ENCODE peak calls at places on chromosome 17, in six cellular contexts. J is ovary, S is M059J, U is cerebellum, H is stromal cell of bone marrow, N is hepatic stellate cell. F is an unnamed sample.

GRCh38 chr17:80109713-80110446 is 8.5 kb downstream of the GAA start:
- DNase-seq in J (no peak), U (no peak), H (no peak), S (no peak), N (no peak), F (no peak)

GRCh38 chr17:32876414-32877163 is at the start of gene MYO1D:
- DNase-seq in S (peak), N (peak), H (no peak), U (peak), J (peak), F (peak)

GRCh38 chr17:44867841-44868240 is 20.2 kb downstream of the HIGD1B start:
- DNase-seq in S (no peak), U (no peak), J (no peak), N (no peak), H (no peak), F (no peak)

GRCh38 chr17:48439473-48439872 is 9.5 kb upstream of the SKAP1 start:
- DNase-seq in J (no peak), U (no peak), N (no peak), H (no peak), S (no peak), F (no peak)

GRCh38 chr17:13539421-13539820 is 62.3 kb downstream of the HS3ST3A1 start:
- DNase-seq in H (no peak), S (no peak), N (no peak), U (no peak), J (no peak), F (no peak)

GRCh38 chr17:1040216-1040600 is 43.3 kb downstream of the TIMM22 start:
- DNase-seq in N (no peak), H (no peak), J (no peak), U (no peak), S (no peak), F (no peak)

GRCh38 chr17:59829217-59830006 is 63.3 kb downstream of the TUBD1 start:
- DNase-seq in J (no peak), S (peak), U (peak), N (peak), H (peak), F (peak)

GRCh38 chr17:47288531-47289116 is 35.0 kb downstream of the ITGB3 start:
- DNase-seq in J (no peak), S (peak), H (no peak), N (no peak), U (no peak), F (no peak)

GRCh38 chr17:43784628-43785101 is 4.4 kb downstream of the CFAP97D1 start:
- DNase-seq in J (no peak), H (peak), N (peak), S (peak), U (no peak), F (no peak)

GRCh38 chr17:2932946-2933345 is 130.5 kb downstream of the OR1D5 start:
- DNase-seq in U (no peak), J (no peak), H (no peak), S (peak), N (no peak), F (no peak)

GRCh38 chr17:78665952-78666920 is 89.0 kb upstream of the DNAH17 start:
- DNase-seq in J (no peak), H (no peak), S (peak), U (no peak), N (no peak), F (no peak)

GRCh38 chr17:9434502-9435113 is 141.0 kb downstream of the STX8 start:
- DNase-seq in N (no peak), U (no peak), S (peak), H (no peak), J (no peak), F (no peak)

GRCh38 chr17:336110-337021 is 16.2 kb downstream of the RPH3AL start:
- DNase-seq in H (no peak), J (peak), U (peak), S (no peak), N (no peak), F (no peak)

GRCh38 chr17:40499551-40500189 is 1.8 kb downstream of the TNS4 start:
- DNase-seq in U (peak), J (peak), S (peak), N (peak), H (peak), F (peak)

GRCh38 chr17:8747731-8748130 is 3.1 kb upstream of the CCDC42 start:
- DNase-seq in U (no peak), J (no peak), H (no peak), S (no peak), N (no peak), F (no peak)

GRCh38 chr17:38875477-38876080 is 5.7 kb downstream of the LASP1 start:
- DNase-seq in N (no peak), H (no peak), U (no peak), S (peak), J (no peak), F (no peak)

GRCh38 chr17:47618416-47618815 is 31.3 kb upstream of the KPNB1 start:
- DNase-seq in J (no peak), H (peak), S (peak), N (no peak), U (no peak), F (no peak)

GRCh38 chr17:44083250-44083849 is 12.8 kb downstream of the G6PC3 start:
- DNase-seq in S (peak), N (no peak), U (no peak), H (no peak), J (no peak), F (no peak)

GRCh38 chr17:49342575-49342936 is 19.5 kb downstream of the ZNF652 start:
- DNase-seq in N (no peak), J (no peak), U (no peak), H (no peak), S (peak), F (no peak)

GRCh38 chr17:38533706-38534497 is 71.8 kb downstream of the SRCIN1 start:
- DNase-seq in N (no peak), S (no peak), J (peak), U (no peak), H (no peak), F (no peak)

GRCh38 chr17:9765302-9765701 is 26.1 kb downstream of the DHRS7C start:
- DNase-seq in H (no peak), S (no peak), U (no peak), N (no peak), J (no peak), F (no peak)

GRCh38 chr17:76873856-76874255 is 5.7 kb downstream of the MGAT5B start:
- DNase-seq in J (no peak), N (no peak), U (no peak), H (no peak), S (peak), F (no peak)

GRCh38 chr17:45955326-45955725 is 43.7 kb upstream of the STH start:
- DNase-seq in H (no peak), N (no peak), S (no peak), J (no peak), U (no peak), F (no peak)

GRCh38 chr17:44122825-44123355 is 551 bp downstream of the HDAC5 start:
- DNase-seq in J (no peak), U (no peak), H (no peak), S (no peak), N (no peak), F (peak)

GRCh38 chr17:70859829-70860228 is 690.5 kb downstream of the KCNJ2 start:
- DNase-seq in U (no peak), H (no peak), S (no peak), J (no peak), N (no peak), F (no peak)

GRCh38 chr17:40540448-40540847 is 24.8 kb downstream of the CCR7 start:
- DNase-seq in J (peak), S (no peak), N (no peak), H (no peak), U (no peak), F (no peak)

GRCh38 chr17:73522107-73522506 is 122.1 kb downstream of the SDK2 start:
- DNase-seq in J (no peak), H (no peak), S (no peak), N (no peak), U (no peak), F (no peak)

GRCh38 chr17:37086329-37086728 is 137.6 kb downstream of the AATF start:
- DNase-seq in J (no peak), H (no peak), S (no peak), U (no peak), N (no peak), F (no peak)

F was measured in G401.